ENCODE peak calls at places on chromosomes 12 and 14, in seven cellular contexts. One of them, this sample, is unnamed.

GRCh38 chr12:77766224-77766623 is 64.5 kb upstream of the NAV3 start:
- DNase-seq in transverse colon: no peak
- DNase-seq in Peyer's patch: no peak
- DNase-seq in stomach: no peak
- DNase-seq in tibial nerve: no peak
- DNase-seq in uterus: no peak
- DNase-seq in heart left ventricle: no peak
- DNase-seq in this sample: no peak

GRCh38 chr14:38873923-38874612 is 229.0 kb downstream of the SEC23A start:
- DNase-seq in transverse colon: no peak
- DNase-seq in Peyer's patch: no peak
- DNase-seq in stomach: no peak
- DNase-seq in tibial nerve: no peak
- DNase-seq in uterus: no peak
- DNase-seq in heart left ventricle: no peak
- DNase-seq in this sample: no peak

GRCh38 chr14:51929920-51930682 is 59.2 kb upstream of the RTRAF start:
- DNase-seq in transverse colon: no peak
- DNase-seq in Peyer's patch: no peak
- DNase-seq in stomach: no peak
- DNase-seq in tibial nerve: no peak
- DNase-seq in uterus: no peak
- DNase-seq in heart left ventricle: no peak
- DNase-seq in this sample: no peak

GRCh38 chr12:49098035-49098451 is 3.4 kb upstream of the DHH start:
- DNase-seq in transverse colon: peak; percentile 54
- DNase-seq in Peyer's patch: no peak
- DNase-seq in stomach: peak; percentile 61
- DNase-seq in tibial nerve: peak; percentile 55
- DNase-seq in uterus: peak; percentile 55
- DNase-seq in heart left ventricle: peak; percentile 60
- DNase-seq in this sample: peak; percentile 63

GRCh38 chr12:48157889-48158370 is 615 bp upstream of the ASB8 start:
- DNase-seq in transverse colon: no peak
- DNase-seq in Peyer's patch: no peak
- DNase-seq in stomach: no peak
- DNase-seq in tibial nerve: no peak
- DNase-seq in uterus: no peak
- DNase-seq in heart left ventricle: no peak
- DNase-seq in this sample: no peak

GRCh38 chr14:95603415-95603814 is 68.6 kb downstream of the GLRX5 start:
- DNase-seq in transverse colon: no peak
- DNase-seq in Peyer's patch: no peak
- DNase-seq in stomach: no peak
- DNase-seq in tibial nerve: no peak
- DNase-seq in uterus: no peak
- DNase-seq in heart left ventricle: no peak
- DNase-seq in this sample: no peak

GRCh38 chr12:94698553-94698952 is 48.2 kb upstream of the TMCC3 start:
- DNase-seq in transverse colon: no peak
- DNase-seq in Peyer's patch: no peak
- DNase-seq in stomach: no peak
- DNase-seq in tibial nerve: no peak
- DNase-seq in uterus: no peak
- DNase-seq in heart left ventricle: no peak
- DNase-seq in this sample: no peak

GRCh38 chr12:64824500-64825142 is at the start of gene TBC1D30:
- DNase-seq in transverse colon: no peak
- DNase-seq in Peyer's patch: peak; percentile 54
- DNase-seq in stomach: no peak
- DNase-seq in tibial nerve: no peak
- DNase-seq in uterus: no peak
- DNase-seq in heart left ventricle: peak; percentile 59
- DNase-seq in this sample: no peak

GRCh38 chr14:43041207-43041606 is 1434.5 kb downstream of the LRFN5 start:
- DNase-seq in transverse colon: no peak
- DNase-seq in Peyer's patch: no peak
- DNase-seq in stomach: no peak
- DNase-seq in tibial nerve: no peak
- DNase-seq in uterus: no peak
- DNase-seq in heart left ventricle: no peak
- DNase-seq in this sample: no peak

GRCh38 chr14:99560946-99561683 is 42.9 kb downstream of the CCDC85C start:
- DNase-seq in transverse colon: no peak
- DNase-seq in Peyer's patch: peak; percentile 50
- DNase-seq in stomach: peak; percentile 79
- DNase-seq in tibial nerve: no peak
- DNase-seq in uterus: no peak
- DNase-seq in heart left ventricle: no peak
- DNase-seq in this sample: no peak

GRCh38 chr14:89303452-89304435 is 113.3 kb downstream of the FOXN3 start:
- DNase-seq in transverse colon: peak; percentile 64
- DNase-seq in Peyer's patch: no peak
- DNase-seq in stomach: peak; percentile 36
- DNase-seq in tibial nerve: peak; percentile 64
- DNase-seq in uterus: peak; percentile 61
- DNase-seq in heart left ventricle: no peak
- DNase-seq in this sample: peak; percentile 8

GRCh38 chr14:102777711-102778615 is 714 bp downstream of the TRAF3 start:
- DNase-seq in transverse colon: peak; percentile 26
- DNase-seq in Peyer's patch: peak; percentile 63
- DNase-seq in stomach: no peak
- DNase-seq in tibial nerve: no peak
- DNase-seq in uterus: no peak
- DNase-seq in heart left ventricle: no peak
- DNase-seq in this sample: peak; percentile 49

GRCh38 chr14:102778616-102779351 is 1.5 kb downstream of the TRAF3 start:
- DNase-seq in transverse colon: no peak
- DNase-seq in Peyer's patch: no peak
- DNase-seq in stomach: no peak
- DNase-seq in tibial nerve: no peak
- DNase-seq in uterus: no peak
- DNase-seq in heart left ventricle: no peak
- DNase-seq in this sample: no peak

GRCh38 chr14:102776761-102777710 is at the start of gene TRAF3:
- DNase-seq in transverse colon: peak; percentile 76
- DNase-seq in Peyer's patch: peak; percentile 79
- DNase-seq in stomach: peak; percentile 70
- DNase-seq in tibial nerve: no peak
- DNase-seq in uterus: peak; percentile 49
- DNase-seq in heart left ventricle: peak; percentile 89
- DNase-seq in this sample: peak; percentile 75

GRCh38 chr14:102774391-102775153 is 2.7 kb upstream of the TRAF3 start:
- DNase-seq in transverse colon: peak; percentile 64
- DNase-seq in Peyer's patch: peak; percentile 58
- DNase-seq in stomach: peak; percentile 57
- DNase-seq in tibial nerve: peak; percentile 68
- DNase-seq in uterus: peak; percentile 52
- DNase-seq in heart left ventricle: no peak
- DNase-seq in this sample: peak; percentile 58

DNA sequence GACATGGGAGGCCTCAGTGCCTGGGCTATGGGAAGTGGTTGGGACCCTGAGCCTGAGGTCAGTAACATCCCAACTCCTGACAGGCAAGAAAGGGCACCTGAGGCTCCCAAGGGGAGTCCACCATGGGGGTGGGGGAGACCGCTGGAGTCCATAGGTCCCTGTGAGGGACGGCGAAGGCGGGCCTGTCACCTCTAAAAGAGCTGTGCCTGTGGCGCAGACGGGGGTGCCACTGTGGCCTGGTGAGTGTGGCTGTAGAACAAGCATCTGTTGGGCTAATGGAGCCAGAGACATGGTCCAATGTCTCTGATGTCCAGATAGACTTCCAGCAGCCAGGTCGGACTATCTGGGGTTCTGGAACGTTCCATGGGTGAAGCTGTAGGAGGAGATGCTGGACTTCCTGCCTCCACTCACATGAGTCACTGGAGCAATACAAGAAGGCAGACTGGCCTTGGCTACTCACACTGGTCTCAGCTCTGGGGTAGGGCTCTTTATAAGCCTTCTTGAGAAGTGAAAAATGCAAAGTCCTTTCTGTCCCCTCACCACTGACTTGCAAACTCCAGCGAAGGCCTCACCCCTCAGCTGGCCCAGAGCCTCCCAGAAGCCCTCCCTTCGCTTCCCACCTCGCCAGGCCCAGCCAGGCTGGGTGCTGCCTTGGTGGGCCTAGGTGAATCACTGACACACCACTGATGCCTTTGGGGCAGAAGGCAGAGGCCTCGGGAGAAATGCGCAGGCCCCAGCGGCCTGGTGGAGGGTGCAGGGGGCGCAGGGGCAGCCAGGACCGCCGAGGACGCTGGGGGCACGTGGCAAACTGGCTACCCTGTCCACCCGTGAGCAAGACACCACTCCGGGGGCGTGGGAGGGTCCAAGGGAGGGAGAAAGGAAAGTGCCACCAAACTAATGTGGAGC is 1.1 kb upstream of the TRAF3 start:
- DNase-seq in transverse colon: peak; percentile 70
- DNase-seq in Peyer's patch: no peak
- DNase-seq in stomach: peak; percentile 42
- DNase-seq in tibial nerve: no peak
- DNase-seq in uterus: peak; percentile 34
- DNase-seq in heart left ventricle: no peak
- DNase-seq in this sample: no peak
- TF ChIP-seq POLR2A in transverse colon: peak; percentile 23
- TF ChIP-seq POLR2A in Peyer's patch: peak; percentile 61
- TF ChIP-seq POLR2A in stomach: no peak
- TF ChIP-seq POLR2A in tibial nerve: no peak
- TF ChIP-seq POLR2A in uterus: no peak
- TF ChIP-seq POLR2A in heart left ventricle: no peak
- TF ChIP-seq POLR2A in this sample: no peak

GRCh38 chr14:106200539-106201310 is 674.3 kb downstream of the TMEM121 start:
- DNase-seq in transverse colon: no peak
- DNase-seq in Peyer's patch: no peak
- DNase-seq in stomach: no peak
- DNase-seq in tibial nerve: no peak
- DNase-seq in uterus: no peak
- DNase-seq in heart left ventricle: no peak
- DNase-seq in this sample: no peak

GRCh38 chr14:106203438-106203837 is 677.1 kb downstream of the TMEM121 start:
- DNase-seq in transverse colon: no peak
- DNase-seq in Peyer's patch: no peak
- DNase-seq in stomach: no peak
- DNase-seq in tibial nerve: no peak
- DNase-seq in uterus: no peak
- DNase-seq in heart left ventricle: no peak
- DNase-seq in this sample: no peak

GRCh38 chr14:106201376-106201775 is 675.0 kb downstream of the TMEM121 start:
- DNase-seq in transverse colon: no peak
- DNase-seq in Peyer's patch: no peak
- DNase-seq in stomach: no peak
- DNase-seq in tibial nerve: no peak
- DNase-seq in uterus: no peak
- DNase-seq in heart left ventricle: no peak
- DNase-seq in this sample: no peak

GRCh38 chr14:106207316-106207715 is 680.9 kb downstream of the TMEM121 start:
- DNase-seq in transverse colon: no peak
- DNase-seq in Peyer's patch: no peak
- DNase-seq in stomach: no peak
- DNase-seq in tibial nerve: no peak
- DNase-seq in uterus: no peak
- DNase-seq in heart left ventricle: no peak
- DNase-seq in this sample: no peak

DNA sequence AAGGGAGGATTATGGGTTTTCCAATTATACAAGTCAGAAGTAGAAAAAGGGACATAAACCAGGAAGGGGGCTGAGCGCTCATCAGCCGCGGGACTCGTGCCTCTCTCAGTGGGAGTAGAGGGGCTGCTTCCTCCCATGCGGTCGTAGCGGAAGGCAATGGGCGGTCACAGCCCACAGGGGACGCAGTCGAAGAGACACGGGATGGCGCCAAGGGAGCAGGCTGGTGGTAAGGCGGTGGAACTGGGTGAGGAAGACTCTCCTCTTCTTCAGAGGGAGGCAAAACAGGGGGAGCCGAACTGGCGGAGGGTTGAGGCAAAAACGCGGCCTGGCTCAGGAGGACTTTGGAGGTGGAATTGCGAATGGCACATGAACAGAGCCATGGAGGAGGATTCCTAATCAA is 677.7 kb downstream of the TMEM121 start:
- DNase-seq in transverse colon: no peak
- DNase-seq in Peyer's patch: no peak
- DNase-seq in stomach: no peak
- DNase-seq in tibial nerve: no peak
- DNase-seq in uterus: no peak
- DNase-seq in heart left ventricle: no peak
- DNase-seq in this sample: no peak
- TF ChIP-seq POLR2A in transverse colon: no peak
- TF ChIP-seq POLR2A in Peyer's patch: no peak
- TF ChIP-seq POLR2A in stomach: no peak
- TF ChIP-seq POLR2A in tibial nerve: no peak
- TF ChIP-seq POLR2A in uterus: no peak
- TF ChIP-seq POLR2A in heart left ventricle: no peak
- TF ChIP-seq POLR2A in this sample: no peak

GRCh38 chr14:76390621-76391020 is 14.7 kb downstream of the ESRRB start:
- DNase-seq in transverse colon: no peak
- DNase-seq in Peyer's patch: peak; percentile 19
- DNase-seq in stomach: no peak
- DNase-seq in tibial nerve: no peak
- DNase-seq in uterus: no peak
- DNase-seq in heart left ventricle: no peak
- DNase-seq in this sample: no peak

GRCh38 chr14:76391981-76392690 is 16.2 kb downstream of the ESRRB start:
- DNase-seq in transverse colon: no peak
- DNase-seq in Peyer's patch: peak; percentile 11
- DNase-seq in stomach: no peak
- DNase-seq in tibial nerve: no peak
- DNase-seq in uterus: no peak
- DNase-seq in heart left ventricle: no peak
- DNase-seq in this sample: no peak

GRCh38 chr14:76382495-76382832 is 6.5 kb downstream of the ESRRB start:
- DNase-seq in transverse colon: no peak
- DNase-seq in Peyer's patch: no peak
- DNase-seq in stomach: no peak
- DNase-seq in tibial nerve: no peak
- DNase-seq in uterus: no peak
- DNase-seq in heart left ventricle: no peak
- DNase-seq in this sample: no peak

GRCh38 chr14:76389841-76390240 is 13.9 kb downstream of the ESRRB start:
- DNase-seq in transverse colon: no peak
- DNase-seq in Peyer's patch: peak; percentile 7
- DNase-seq in stomach: no peak
- DNase-seq in tibial nerve: no peak
- DNase-seq in uterus: no peak
- DNase-seq in heart left ventricle: no peak
- DNase-seq in this sample: no peak

GRCh38 chr14:76386922-76387782 is 11.2 kb downstream of the ESRRB start:
- DNase-seq in transverse colon: peak; percentile 62
- DNase-seq in Peyer's patch: peak; percentile 70
- DNase-seq in stomach: peak; percentile 65
- DNase-seq in tibial nerve: peak; percentile 39
- DNase-seq in uterus: peak; percentile 19
- DNase-seq in heart left ventricle: peak; percentile 81
- DNase-seq in this sample: peak; percentile 69
- TF ChIP-seq POLR2A in transverse colon: no peak
- TF ChIP-seq POLR2A in Peyer's patch: no peak
- TF ChIP-seq POLR2A in stomach: no peak
- TF ChIP-seq POLR2A in tibial nerve: no peak
- TF ChIP-seq POLR2A in uterus: no peak
- TF ChIP-seq POLR2A in heart left ventricle: no peak
- TF ChIP-seq POLR2A in this sample: no peak

GRCh38 chr12:28606967-28607557 is 416.8 kb downstream of the CCDC91 start:
- DNase-seq in transverse colon: no peak
- DNase-seq in Peyer's patch: no peak
- DNase-seq in stomach: no peak
- DNase-seq in tibial nerve: no peak
- DNase-seq in uterus: no peak
- DNase-seq in heart left ventricle: no peak
- DNase-seq in this sample: no peak
- TF ChIP-seq POLR2A in transverse colon: no peak
- TF ChIP-seq POLR2A in Peyer's patch: no peak
- TF ChIP-seq POLR2A in stomach: no peak
- TF ChIP-seq POLR2A in tibial nerve: no peak
- TF ChIP-seq POLR2A in uterus: no peak
- TF ChIP-seq POLR2A in heart left ventricle: no peak
- TF ChIP-seq POLR2A in this sample: no peak